ENCODE peak calls at places on chromosomes 6 and 20, in eight cellular contexts. H, Q, U, J, I, S, R and E are unnamed samples.

GRCh38 chr20:41213150-41213820 is 75.9 kb downstream of the PLCG1 start:
- DNase-seq in H (no peak), Q (no peak), U (no peak), J (no peak), I (peak), S (no peak), R (no peak), E (no peak)

GRCh38 chr6:90818163-90818562 is 231.3 kb upstream of the MAP3K7 start:
- DNase-seq in H (no peak), Q (peak), U (no peak), J (no peak), I (no peak), S (no peak), R (no peak), E (no peak)

GRCh38 chr6:152874846-152875568 is 107.8 kb downstream of the FBXO5 start:
- DNase-seq in H (no peak), Q (no peak), U (no peak), J (no peak), I (no peak), S (no peak), R (peak), E (no peak)

GRCh38 chr6:37793067-37793466 is 26.5 kb upstream of the ZFAND3 start:
- DNase-seq in H (no peak), Q (no peak), U (no peak), J (no peak), I (no peak), S (no peak), R (no peak), E (no peak)

GRCh38 chr6:107600111-107600510 is 110.2 kb downstream of the SOBP start:
- DNase-seq in H (peak), Q (peak), U (no peak), J (no peak), I (no peak), S (no peak), R (no peak), E (no peak)

GRCh38 chr20:40563296-40563950 is 125.6 kb downstream of the MAFB start:
- DNase-seq in H (peak), Q (no peak), U (no peak), J (peak), I (no peak), S (no peak), R (peak), E (no peak)

GRCh38 chr6:139134817-139135577 is at the start of gene HECA:
- DNase-seq in H (peak), Q (peak), U (peak), J (peak), I (peak), S (no peak), R (peak), E (peak)

GRCh38 chr6:80363501-80363900 is 257.0 kb downstream of the BCKDHB start:
- DNase-seq in H (no peak), Q (no peak), U (no peak), J (no peak), I (no peak), S (no peak), R (no peak), E (no peak)

GRCh38 chr6:1619666-1620503 is 10.2 kb downstream of the FOXC1 start:
- DNase-seq in H (no peak), Q (peak), U (no peak), J (no peak), I (no peak), S (no peak), R (no peak), E (no peak)

GRCh38 chr6:128507337-128508310 is 12.8 kb downstream of the PTPRK start:
- DNase-seq in H (peak), Q (no peak), U (no peak), J (no peak), I (no peak), S (no peak), R (no peak), E (no peak)

GRCh38 chr6:112743343-112743742 is 396.2 kb downstream of the RFPL4B start:
- DNase-seq in H (no peak), Q (peak), U (no peak), J (no peak), I (no peak), S (no peak), R (no peak), E (no peak)

GRCh38 chr6:41222513-41222912 is 5.6 kb upstream of the TREML4 start:
- DNase-seq in H (no peak), Q (no peak), U (no peak), J (no peak), I (no peak), S (no peak), R (no peak), E (no peak)

GRCh38 chr20:61777773-61778484 is 287.8 kb downstream of the TAF4 start:
- DNase-seq in H (no peak), Q (no peak), U (no peak), J (no peak), I (no peak), S (no peak), R (no peak), E (no peak)

GRCh38 chr6:26329763-26330511 is 35.1 kb upstream of the BTN3A2 start:
- DNase-seq in H (peak), Q (peak), U (no peak), J (no peak), I (no peak), S (no peak), R (no peak), E (peak)

GRCh38 chr6:41589223-41589622 is 43.0 kb downstream of the FOXP4 start:
- DNase-seq in H (no peak), Q (no peak), U (no peak), J (no peak), I (no peak), S (no peak), R (no peak), E (no peak)

GRCh38 chr20:50792708-50793574 is 1.9 kb upstream of the BCAS4 start:
- DNase-seq in H (no peak), Q (no peak), U (no peak), J (no peak), I (no peak), S (no peak), R (no peak), E (no peak)

GRCh38 chr20:6058684-6059295 is 4.9 kb upstream of the LRRN4 start:
- DNase-seq in H (no peak), Q (no peak), U (no peak), J (no peak), I (no peak), S (no peak), R (no peak), E (no peak)

GRCh38 chr20:11432407-11432806 is 485.3 kb upstream of the BTBD3 start:
- DNase-seq in H (no peak), Q (no peak), U (no peak), J (no peak), I (no peak), S (no peak), R (no peak), E (no peak)

GRCh38 chr20:25269057-25269832 is 21.4 kb downstream of the PYGB start:
- DNase-seq in H (no peak), Q (no peak), U (no peak), J (no peak), I (peak), S (no peak), R (no peak), E (no peak)

GRCh38 chr20:7392551-7392950 is 547.7 kb downstream of the HAO1 start:
- DNase-seq in H (no peak), Q (no peak), U (no peak), J (no peak), I (no peak), S (no peak), R (no peak), E (no peak)

GRCh38 chr20:44151621-44152416 is 35.2 kb downstream of the JPH2 start:
- DNase-seq in H (no peak), Q (no peak), U (no peak), J (peak), I (no peak), S (no peak), R (no peak), E (no peak)

GRCh38 chr6:127182501-127182900 is 64.0 kb downstream of the RSPO3 start:
- DNase-seq in H (no peak), Q (no peak), U (no peak), J (no peak), I (no peak), S (no peak), R (no peak), E (no peak)

GRCh38 chr20:37983286-37983685 is 50.0 kb downstream of the TTI1 start:
- DNase-seq in H (no peak), Q (no peak), U (no peak), J (no peak), I (no peak), S (no peak), R (no peak), E (no peak)
- TF ChIP-seq REST in H (no peak), Q (no peak), U (no peak), J (no peak), I (no peak), S (no peak), R (no peak), E (no peak)

DNA sequence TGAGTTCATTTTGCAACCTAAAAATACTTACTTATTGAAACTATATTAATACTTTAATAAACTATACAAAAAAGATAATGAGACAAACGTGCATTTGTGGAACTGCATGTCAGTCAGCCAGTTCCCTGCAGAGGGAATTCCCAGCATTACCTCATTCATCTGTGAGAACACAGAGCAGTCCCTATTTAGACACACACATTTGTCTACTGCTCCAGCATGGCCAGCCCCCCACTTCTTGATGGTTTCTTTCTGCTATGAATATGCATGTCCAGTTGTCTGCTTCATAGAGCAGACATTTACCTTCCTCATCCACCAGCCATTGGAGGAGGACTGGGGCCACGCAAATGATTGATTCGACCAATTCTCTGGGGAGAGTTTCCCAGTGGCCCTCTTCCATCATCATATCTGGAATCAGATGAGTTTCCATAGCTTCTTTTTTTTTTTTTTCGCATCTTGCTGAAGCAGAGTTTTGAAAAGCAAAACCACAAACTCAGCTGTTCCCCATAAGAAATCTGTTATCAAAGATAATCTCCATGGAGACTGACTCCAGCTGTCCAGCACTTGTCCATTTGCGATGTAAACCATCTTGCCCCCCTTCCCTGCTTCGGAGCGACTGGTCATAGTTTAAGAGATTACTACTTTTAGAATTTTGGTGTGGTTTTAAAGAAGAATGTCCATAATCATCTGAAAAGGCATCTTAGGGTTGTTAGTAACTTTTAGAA is 11.8 kb downstream of the ENPP1 start:
- DNase-seq in H (no peak), Q (no peak), U (no peak), J (no peak), I (no peak), S (no peak), R (no peak), E (no peak)
- TF ChIP-seq REST in H (no peak), Q (no peak), U (no peak), J (no peak), I (no peak), S (no peak), R (no peak), E (no peak)

GRCh38 chr6:146651482-146651863 is 52.7 kb downstream of the ADGB start:
- DNase-seq in H (no peak), Q (no peak), U (no peak), J (no peak), I (peak), S (no peak), R (no peak), E (no peak)

DNA sequence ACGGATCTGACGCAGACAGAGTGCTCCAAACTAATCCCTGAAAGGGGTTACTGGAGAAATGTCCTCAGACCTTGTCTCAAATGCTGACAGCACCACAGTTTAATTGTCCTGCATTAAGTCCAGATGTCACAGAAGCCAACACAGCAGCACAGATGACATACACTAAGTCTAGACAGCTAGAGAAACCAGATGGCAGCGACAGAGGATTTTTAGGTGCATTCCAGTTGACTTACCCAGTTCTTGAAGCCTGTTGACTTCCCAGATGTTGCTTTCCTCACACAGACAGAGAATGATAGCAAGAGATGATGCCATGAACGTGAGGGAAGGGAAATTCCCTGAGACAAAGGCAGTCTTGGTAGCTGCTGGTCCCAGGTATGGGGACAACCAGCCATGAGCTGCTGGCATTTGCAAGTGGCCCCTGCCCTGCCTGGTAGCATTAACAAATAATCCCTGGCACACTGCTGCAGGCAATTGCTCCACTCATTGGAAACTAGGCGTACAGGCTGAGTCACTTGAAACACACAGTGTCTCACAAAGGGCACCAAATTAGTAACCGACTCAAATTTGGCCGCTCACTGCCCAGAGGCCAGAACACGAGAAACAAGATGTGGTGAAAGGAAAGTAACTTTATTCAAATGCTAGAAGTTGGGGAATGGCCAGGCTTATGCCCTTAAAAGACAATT is 52.2 kb downstream of the ADGB start:
- DNase-seq in H (no peak), Q (no peak), U (no peak), J (no peak), I (peak), S (no peak), R (no peak), E (no peak)
- TF ChIP-seq REST in H (no peak), Q (no peak), U (no peak), J (no peak), I (no peak), S (no peak), R (no peak), E (no peak)

GRCh38 chr6:132405143-132405915 is 4.1 kb upstream of the MOXD1 start:
- DNase-seq in H (no peak), Q (no peak), U (no peak), J (no peak), I (no peak), S (peak), R (no peak), E (no peak)
- TF ChIP-seq REST in H (no peak), Q (no peak), U (no peak), J (no peak), I (no peak), S (no peak), R (no peak), E (no peak)